ENCODE peak calls at places on chromosomes 2 and 18, in eight cellular contexts. Q is nephron progenitor cell; K is NCI-H1092; D is AG08396; A is activated CD4-positive, alpha-beta T cell treated with anti-CD3 and anti-CD28 coated beads, Interleukin-2, amount 50 U/mL, for 1 hour; W is neural crest cell; E is endothelial cell of umbilical vein; V is IMR-90. P is an unnamed sample.

GRCh38 chr2:150619607-150620330 is 132.3 kb upstream of the RND3 start:
- DNase-seq in E (peak), W (no peak), D (peak), A (no peak), Q (no peak), K (no peak), V (peak), P (no peak)

GRCh38 chr2:141195087-141195486 is 935.7 kb downstream of the LRP1B start:
- DNase-seq in E (no peak), Q (no peak), V (no peak), K (no peak), W (no peak), D (no peak), A (no peak), P (no peak)

GRCh38 chr18:2112435-2113045 is 458.8 kb downstream of the METTL4 start:
- DNase-seq in W (no peak), V (no peak), E (no peak), Q (no peak), K (no peak), D (no peak), A (no peak), P (no peak)

GRCh38 chr18:2978626-2979025 is 34.3 kb downstream of the LPIN2 start:
- DNase-seq in Q (no peak), W (no peak), A (no peak), K (no peak), V (peak), D (peak), E (peak), P (no peak)

GRCh38 chr2:108449410-108450200 is 599 bp downstream of the GCC2 start:
- DNase-seq in K (no peak), D (peak), E (peak), V (peak), W (no peak), Q (peak), A (peak), P (peak)

GRCh38 chr2:70426341-70426740 is 124.5 kb upstream of the FAM136A start:
- DNase-seq in K (no peak), V (no peak), E (no peak), W (no peak), A (no peak), D (no peak), Q (no peak), P (no peak)

GRCh38 chr2:233801357-233802131 is 23.4 kb downstream of the MROH2A start:
- DNase-seq in V (peak), Q (no peak), A (no peak), E (no peak), W (no peak), D (no peak), K (no peak), P (peak)

GRCh38 chr2:9737053-9737875 is 106.0 kb upstream of the TAF1B start:
- DNase-seq in W (no peak), K (no peak), E (no peak), Q (no peak), V (peak), D (peak), A (no peak), P (no peak)

GRCh38 chr2:172226244-172227061 is 123.8 kb upstream of the DLX2 start:
- DNase-seq in E (no peak), D (no peak), K (no peak), V (no peak), A (peak), W (no peak), Q (no peak), P (peak)

GRCh38 chr18:26425148-26425531 is 123.2 kb downstream of the KCTD1 start:
- DNase-seq in V (peak), K (no peak), Q (no peak), W (no peak), E (no peak), D (no peak), A (no peak), P (no peak)

GRCh38 chr18:45666520-45666919 is 51.2 kb downstream of the SLC14A2 start:
- DNase-seq in K (no peak), E (no peak), W (no peak), Q (no peak), D (no peak), A (no peak), V (no peak), P (no peak)

GRCh38 chr2:158042245-158042644 is 59.4 kb upstream of the UPP2 start:
- DNase-seq in D (no peak), W (no peak), A (no peak), K (no peak), E (no peak), V (no peak), Q (no peak), P (no peak)

GRCh38 chr2:234771985-234772774 is 179.6 kb upstream of the SH3BP4 start:
- DNase-seq in V (peak), A (no peak), D (no peak), K (no peak), E (no peak), W (no peak), Q (peak), P (no peak)

GRCh38 chr18:59143441-59143840 is 3.8 kb downstream of the SEC11C start:
- DNase-seq in A (no peak), Q (no peak), D (peak), K (no peak), V (peak), W (no peak), E (no peak), P (no peak)

GRCh38 chr2:70986499-70987189 is 8.0 kb downstream of the TEX261 start:
- DNase-seq in K (no peak), V (no peak), Q (no peak), A (no peak), W (no peak), E (no peak), D (no peak), P (no peak)

GRCh38 chr2:219661197-219661954 is 33.9 kb downstream of the SLC4A3 start:
- DNase-seq in K (no peak), E (no peak), D (no peak), A (no peak), V (peak), Q (no peak), W (no peak), P (no peak)

P was measured in CD8-positive, alpha-beta T cell.